ENCODE peak calls at places on chromosomes 6 and 20, in nine cellular contexts. J, D, W, A, S, L, R, P and Q are unnamed samples.
A peak's percentile ranks its signal among the peaks of the same experiment; 100 is the strongest.

GRCh38 chr6:152118224-152118623 is 310.7 kb downstream of the ESR1 start:
- DNase-seq in A (no peak), L (no peak), S (no peak), R (no peak), J (no peak), P (no peak), W (no peak), D (no peak), Q (no peak)

GRCh38 chr20:4656491-4656890 is 65.2 kb upstream of the PRND start:
- DNase-seq in P (no peak), R (no peak), L (no peak), W (no peak), D (no peak), J (no peak), S (no peak), A (no peak), Q (no peak)

GRCh38 chr6:28252507-28252975 is 472 bp upstream of the ZKSCAN4 start:
- DNase-seq in J (no peak), W (no peak), P (no peak), D (no peak), A (no peak), S (no peak), L (no peak), R (no peak), Q (peak; percentile 5)

GRCh38 chr20:11692567-11692966 is 225.1 kb upstream of the BTBD3 start:
- DNase-seq in J (no peak), D (no peak), A (no peak), R (no peak), P (no peak), W (no peak), S (no peak), L (no peak), Q (no peak)

GRCh38 chr6:136640132-136640915 is 90.1 kb upstream of the MAP7 start:
- DNase-seq in J (no peak), D (no peak), L (no peak), W (no peak), A (no peak), S (no peak), P (peak; percentile 76), R (no peak), Q (no peak)

GRCh38 chr6:144796070-144796469 is 510.9 kb downstream of the UTRN start:
- DNase-seq in S (no peak), P (no peak), D (no peak), R (no peak), A (no peak), J (no peak), L (no peak), W (no peak), Q (no peak)

GRCh38 chr6:170110201-170111140 is 180.4 kb downstream of the DLL1 start:
- DNase-seq in L (peak; percentile 55), W (no peak), A (peak; percentile 49), S (no peak), J (peak; percentile 13), D (no peak), P (no peak), R (no peak), Q (no peak)

GRCh38 chr6:39585641-39586040 is 139.6 kb downstream of the KIF6 start:
- DNase-seq in W (no peak), A (no peak), R (no peak), S (no peak), D (no peak), L (no peak), P (no peak), J (no peak), Q (no peak)

GRCh38 chr6:73803562-73804221 is 107.7 kb downstream of the CD109 start:
- DNase-seq in D (no peak), W (no peak), S (no peak), R (peak; percentile 24), P (peak; percentile 90), A (no peak), L (no peak), J (peak; percentile 34), Q (peak; percentile 78)

GRCh38 chr20:40245829-40246228 is 443.2 kb downstream of the MAFB start:
- DNase-seq in S (no peak), P (no peak), R (no peak), D (no peak), L (no peak), J (no peak), W (no peak), A (no peak), Q (no peak)

GRCh38 chr6:77403424-77403823 is 59.9 kb downstream of the HTR1B start:
- DNase-seq in P (no peak), R (no peak), J (no peak), W (no peak), A (no peak), L (no peak), S (no peak), D (no peak), Q (no peak)

GRCh38 chr6:90816764-90817163 is 229.9 kb upstream of the MAP3K7 start:
- DNase-seq in L (no peak), W (no peak), D (no peak), R (no peak), S (no peak), P (no peak), J (no peak), A (no peak), Q (no peak)

GRCh38 chr20:8811801-8812594 is 256.9 kb upstream of the PLCB4 start:
- DNase-seq in W (no peak), P (no peak), R (no peak), D (no peak), S (no peak), L (no peak), A (no peak), J (no peak), Q (peak; percentile 70)

GRCh38 chr20:57032847-57033246 is 233.6 kb downstream of the BMP7 start:
- DNase-seq in W (no peak), D (no peak), L (no peak), R (no peak), J (no peak), S (no peak), P (no peak), A (no peak), Q (no peak)

GRCh38 chr20:56381501-56381900 is 10.5 kb downstream of the AURKA start:
- DNase-seq in L (no peak), J (no peak), D (no peak), P (no peak), A (no peak), R (no peak), W (no peak), S (no peak), Q (no peak)

GRCh38 chr6:85660181-85660611 is 17.5 kb upstream of the SYNCRIP start:
- DNase-seq in L (no peak), R (no peak), P (peak; percentile 93), S (no peak), D (no peak), J (no peak), A (no peak), W (no peak), Q (no peak)

GRCh38 chr6:30325150-30325872 is 1.4 kb upstream of the TRIM39 start:
- DNase-seq in D (peak; percentile 67), J (peak; percentile 58), L (peak; percentile 65), R (no peak), P (no peak), A (peak; percentile 62), S (peak; percentile 87), W (no peak), Q (peak; percentile 95)

GRCh38 chr6:21615504-21615903 is 22.0 kb downstream of the SOX4 start:
- DNase-seq in L (no peak), S (no peak), P (no peak), J (no peak), D (no peak), A (no peak), R (peak; percentile 21), W (no peak), Q (no peak)

GRCh38 chr6:38847497-38847896 is 132.4 kb downstream of the DNAH8 start:
- DNase-seq in A (no peak), S (no peak), L (no peak), D (no peak), P (no peak), W (no peak), J (no peak), R (no peak), Q (no peak)

GRCh38 chr20:32238483-32239425 is 31.1 kb downstream of the POFUT1 start:
- DNase-seq in L (no peak), W (no peak), A (no peak), R (no peak), S (no peak), D (no peak), P (no peak), J (no peak), Q (peak; percentile 53)

GRCh38 chr20:48760403-48760889 is 67.4 kb downstream of the PREX1 start:
- DNase-seq in J (no peak), A (no peak), S (peak; percentile 73), L (no peak), W (peak; percentile 51), R (no peak), D (peak; percentile 48), P (no peak), Q (no peak)

GRCh38 chr20:38725959-38726848 is 1.9 kb downstream of the SLC32A1 start:
- DNase-seq in W (peak; percentile 11), P (no peak), D (no peak), S (peak; percentile 44), R (peak; percentile 62), A (no peak), L (no peak), J (peak; percentile 52), Q (peak; percentile 96)

GRCh38 chr6:15427360-15428070 is 181.6 kb downstream of the JARID2 start:
- DNase-seq in A (no peak), W (no peak), D (no peak), S (no peak), J (no peak), L (no peak), R (no peak), P (no peak), Q (peak; percentile 54)

GRCh38 chr6:3731700-3732099 is 19.8 kb downstream of the PXDC1 start:
- DNase-seq in A (no peak), W (no peak), D (no peak), J (no peak), L (no peak), P (no peak), S (no peak), R (no peak), Q (no peak)

GRCh38 chr20:58064411-58065010 is 163.9 kb downstream of the ANKRD60 start:
- DNase-seq in W (no peak), R (no peak), J (no peak), S (no peak), D (no peak), L (no peak), P (no peak), A (peak; percentile 37), Q (no peak)

GRCh38 chr6:105259912-105260889 is 80.4 kb upstream of the POPDC3 start:
- DNase-seq in R (no peak), D (no peak), S (no peak), J (no peak), W (no peak), L (no peak), A (no peak), P (no peak), Q (no peak)

GRCh38 chr20:49891486-49891885 is 23.8 kb downstream of the SPATA2 start:
- DNase-seq in S (no peak), W (no peak), L (peak; percentile 54), P (no peak), R (no peak), J (no peak), D (no peak), A (peak; percentile 54), Q (no peak)

GRCh38 chr20:1185781-1186334 is 1.1 kb upstream of the TMEM74B start:
- DNase-seq in P (no peak), R (no peak), L (no peak), S (peak; percentile 67), W (no peak), D (peak; percentile 27), J (peak; percentile 66), A (no peak), Q (peak; percentile 81)

GRCh38 chr6:111973897-111974639 is 79.8 kb upstream of the CCN6 start:
- DNase-seq in W (no peak), A (no peak), L (no peak), S (no peak), P (no peak), J (no peak), R (no peak), D (no peak), Q (no peak)

GRCh38 chr20:19814241-19814640 is 56.2 kb downstream of the RIN2 start:
- DNase-seq in W (no peak), D (no peak), J (no peak), L (peak; percentile 35), P (no peak), S (no peak), R (no peak), A (no peak), Q (no peak)

GRCh38 chr20:61924858-61925554 is 140.7 kb downstream of the TAF4 start:
- DNase-seq in W (no peak), A (no peak), R (no peak), S (no peak), P (no peak), L (no peak), J (peak; percentile 14), D (no peak), Q (no peak)